ENCODE peak calls at places on chromosomes 7 and 10, in eight cellular contexts. U is BJ, V is GM06990, O is psoas muscle, K is foreskin fibroblast, P is bronchial epithelial cell, G is dorsolateral prefrontal cortex, L is AG04450. X is an unnamed sample.

GRCh38 chr10:123554656-123555055 is 111.5 kb upstream of the GPR26 start:
- DNase-seq in V (no peak), G (no peak), L (no peak), U (no peak), P (no peak), O (no peak), K (no peak), X (no peak)

GRCh38 chr7:18860226-18860625 is 257.2 kb downstream of the TWIST1 start:
- DNase-seq in V (no peak), U (no peak), O (no peak), P (no peak), K (no peak), G (no peak), L (no peak), X (no peak)

GRCh38 chr10:52703898-52704297 is 68.7 kb downstream of the MBL2 start:
- DNase-seq in V (peak), G (no peak), O (no peak), K (no peak), U (no peak), P (no peak), L (no peak), X (no peak)

GRCh38 chr7:142908921-142909870 is 23.7 kb upstream of the TRPV6 start:
- DNase-seq in P (peak), U (no peak), O (no peak), L (no peak), G (no peak), V (no peak), K (no peak), X (no peak)

GRCh38 chr10:17375936-17376584 is 78.3 kb downstream of the ST8SIA6 start:
- DNase-seq in G (no peak), U (no peak), L (no peak), V (peak), O (no peak), P (no peak), K (no peak), X (no peak)

GRCh38 chr7:29606287-29606721 is 42.7 kb downstream of the PRR15 start:
- DNase-seq in P (peak), V (no peak), G (no peak), K (peak), L (no peak), U (peak), O (no peak), X (no peak)

GRCh38 chr10:91050371-91051034 is 129.6 kb upstream of the ANKRD1 start:
- DNase-seq in O (no peak), K (no peak), P (no peak), G (no peak), V (no peak), L (no peak), U (no peak), X (no peak)

GRCh38 chr7:44042221-44042620 is 2.3 kb upstream of the DBNL start:
- DNase-seq in U (no peak), G (no peak), P (no peak), V (no peak), K (no peak), L (no peak), O (no peak), X (no peak)

GRCh38 chr7:28349637-28350036 is 62.7 kb upstream of the CREB5 start:
- DNase-seq in U (no peak), K (no peak), V (no peak), L (no peak), O (no peak), G (no peak), P (peak), X (no peak)

GRCh38 chr10:34736976-34737771 is 77.9 kb downstream of the PARD3 start:
- DNase-seq in L (no peak), V (no peak), G (no peak), K (no peak), P (no peak), O (no peak), U (no peak), X (no peak)

GRCh38 chr7:32941996-32942782 is 15.1 kb upstream of the FKBP9 start:
- DNase-seq in O (peak), V (peak), G (no peak), K (peak), U (peak), P (peak), L (no peak), X (no peak)

GRCh38 chr7:140453273-140453672 is 26.0 kb downstream of the MKRN1 start:
- DNase-seq in L (no peak), K (no peak), O (no peak), P (no peak), U (no peak), V (no peak), G (no peak), X (no peak)

GRCh38 chr7:44759246-44759645 is 10.6 kb downstream of the ZMIZ2 start:
- DNase-seq in V (no peak), P (no peak), U (no peak), O (no peak), L (no peak), K (no peak), G (no peak), X (no peak)

GRCh38 chr10:101580486-101581399 is 7.3 kb downstream of the POLL start:
- DNase-seq in O (no peak), U (no peak), V (no peak), L (no peak), G (no peak), K (no peak), P (no peak), X (no peak)

GRCh38 chr7:151136515-151136908 is 31.0 kb downstream of the GBX1 start:
- DNase-seq in O (no peak), V (no peak), U (no peak), G (no peak), P (no peak), L (no peak), K (no peak), X (no peak)

GRCh38 chr10:21172774-21173432 is 275.8 kb upstream of the NEBL start:
- DNase-seq in K (no peak), P (no peak), V (no peak), G (no peak), O (peak), L (no peak), U (no peak), X (no peak)

GRCh38 chr10:13100349-13101294 is 659 bp downstream of the OPTN start:
- DNase-seq in K (no peak), V (peak), L (no peak), O (no peak), G (no peak), U (no peak), P (peak), X (no peak)

GRCh38 chr7:45700556-45700955 is 126.4 kb downstream of the ADCY1 start:
- DNase-seq in U (no peak), K (no peak), L (no peak), G (peak), O (no peak), P (no peak), V (no peak), X (no peak)

GRCh38 chr7:150855476-150856302 is 3.4 kb downstream of the AOC1 start:
- DNase-seq in K (no peak), G (no peak), P (peak), L (no peak), U (no peak), O (no peak), V (no peak), X (no peak)

GRCh38 chr7:97075928-97076327 is 41.6 kb upstream of the SDHAF3 start:
- DNase-seq in K (no peak), G (no peak), V (no peak), L (no peak), U (no peak), O (no peak), P (peak), X (no peak)

GRCh38 chr7:66043681-66044497 is 31.7 kb upstream of the ASL start:
- DNase-seq in O (peak), U (no peak), K (no peak), P (peak), G (peak), V (peak), L (no peak), X (no peak)

GRCh38 chr10:42428534-42428933 is 209.8 kb downstream of the ZNF33B start:
- DNase-seq in G (no peak), U (no peak), O (no peak), V (no peak), L (no peak), K (peak), P (peak), X (no peak)
- TF ChIP-seq CTCF in G (peak), U (peak), O (peak), V (peak), L (peak), K (peak), P (peak), X (no peak)

GRCh38 chr7:5396542-5396941 is 27.1 kb downstream of the TNRC18 start:
- DNase-seq in G (no peak), K (no peak), L (no peak), V (peak), P (peak), O (no peak), U (no peak), X (no peak)
- TF ChIP-seq CTCF in G (peak), K (no peak), L (no peak), V (peak), P (peak), O (no peak), U (no peak), X (peak)

DNA sequence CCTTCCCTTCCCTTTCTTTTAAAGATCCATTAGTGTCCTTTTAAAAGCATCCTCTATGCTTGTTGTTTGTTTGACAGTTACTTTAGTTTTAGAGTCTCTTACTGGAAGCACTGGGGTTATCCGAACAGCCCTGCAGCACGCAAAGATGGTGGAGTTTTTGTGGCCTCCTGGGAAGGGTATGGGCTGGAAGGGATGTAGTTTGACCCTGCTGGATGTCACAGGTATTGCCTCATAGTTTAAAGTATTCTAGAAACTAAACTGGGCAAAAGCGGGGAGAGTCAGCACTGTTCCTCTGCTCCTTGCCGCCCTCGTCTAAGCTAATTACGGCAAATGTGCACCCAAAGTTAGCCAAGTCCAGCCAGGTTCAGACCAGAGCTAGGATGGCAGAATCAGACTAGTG is 35.8 kb upstream of the GNAI1 start:
- DNase-seq in G (no peak), V (no peak), P (no peak), L (no peak), K (no peak), U (no peak), O (no peak), X (no peak)
- TF ChIP-seq CTCF in G (no peak), V (no peak), P (peak), L (peak), K (no peak), U (peak), O (no peak), X (peak)

GRCh38 chr10:129332476-129332875 is 134.6 kb upstream of the MGMT start:
- DNase-seq in O (no peak), P (no peak), G (no peak), U (no peak), K (no peak), V (no peak), L (no peak), X (no peak)
- TF ChIP-seq CTCF in O (peak), P (no peak), G (peak), U (no peak), K (no peak), V (no peak), L (no peak), X (peak)

DNA sequence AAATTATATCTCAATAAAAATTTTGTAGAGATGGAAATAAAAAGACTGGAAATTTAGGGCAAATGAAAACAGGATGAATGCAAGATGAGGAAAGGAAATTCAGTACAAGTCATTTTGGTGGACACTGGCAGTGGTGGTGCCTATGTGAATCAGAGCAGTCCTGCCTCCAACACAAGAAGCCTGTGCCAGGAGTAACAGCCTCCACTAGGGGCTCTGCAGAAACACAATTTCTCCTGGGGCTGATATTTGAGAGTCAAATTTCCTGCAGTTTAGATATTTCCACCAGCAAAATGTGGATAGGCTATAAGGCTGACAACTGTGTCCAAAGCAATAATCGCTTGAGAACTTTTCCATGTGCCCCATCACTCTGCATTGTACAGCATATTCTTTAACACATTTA is 4.7 kb upstream of the PLXDC2 start:
- DNase-seq in O (no peak), V (no peak), K (peak), U (no peak), L (no peak), P (peak), G (no peak), X (peak)
- TF ChIP-seq CTCF in O (peak), V (no peak), K (peak), U (no peak), L (peak), P (peak), G (peak), X (peak)

DNA sequence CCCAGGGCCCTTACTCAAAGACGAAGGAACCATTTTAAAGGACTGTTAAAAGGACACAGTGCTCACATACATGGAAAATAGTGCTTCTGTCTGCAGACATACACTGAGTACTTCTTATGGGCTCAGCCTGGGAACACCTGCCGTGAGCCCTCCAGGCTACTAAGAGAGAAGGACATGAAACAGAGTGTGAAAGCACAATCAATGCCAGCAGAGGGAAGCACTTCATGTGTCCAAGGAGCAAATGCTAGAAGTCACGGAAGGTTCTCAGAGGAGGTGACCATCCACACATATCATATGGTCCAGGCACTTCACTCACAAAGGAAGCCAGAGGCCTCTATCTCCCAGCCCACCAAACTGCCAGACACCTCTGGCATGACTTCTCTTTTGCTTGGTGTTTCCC is 15.5 kb downstream of the ELMO1 start:
- DNase-seq in P (no peak), G (no peak), L (no peak), O (no peak), U (no peak), K (no peak), V (no peak), X (no peak)
- TF ChIP-seq CTCF in P (no peak), G (no peak), L (no peak), O (no peak), U (no peak), K (no peak), V (no peak), X (no peak)

GRCh38 chr7:55593172-55593514 is 20.8 kb upstream of the VOPP1 start:
- DNase-seq in K (no peak), G (no peak), V (no peak), U (no peak), O (no peak), L (no peak), P (no peak), X (no peak)

GRCh38 chr7:55594870-55595269 is 22.6 kb upstream of the VOPP1 start:
- DNase-seq in G (no peak), K (no peak), V (no peak), L (no peak), U (no peak), O (no peak), P (no peak), X (no peak)

GRCh38 chr7:55594414-55594813 is 22.1 kb upstream of the VOPP1 start:
- DNase-seq in G (no peak), K (no peak), U (no peak), L (no peak), O (no peak), V (no peak), P (no peak), X (no peak)

GRCh38 chr7:55593515-55594318 is 21.4 kb upstream of the VOPP1 start:
- DNase-seq in G (no peak), L (no peak), K (peak), O (peak), U (no peak), P (peak), V (no peak), X (no peak)

GRCh38 chr7:55595511-55595910 is 23.2 kb upstream of the VOPP1 start:
- DNase-seq in K (no peak), U (no peak), V (no peak), P (no peak), G (no peak), O (no peak), L (no peak), X (no peak)
- TF ChIP-seq CTCF in K (no peak), U (no peak), V (no peak), P (no peak), G (no peak), O (no peak), L (no peak), X (no peak)

GRCh38 chr7:74656911-74657691 is 417 bp upstream of the GTF2I start:
- DNase-seq in G (peak), K (peak), L (peak), O (peak), U (peak), V (peak), P (peak), X (peak)
- TF ChIP-seq CTCF in G (peak), K (peak), L (peak), O (peak), U (peak), V (peak), P (peak), X (no peak)

DNA sequence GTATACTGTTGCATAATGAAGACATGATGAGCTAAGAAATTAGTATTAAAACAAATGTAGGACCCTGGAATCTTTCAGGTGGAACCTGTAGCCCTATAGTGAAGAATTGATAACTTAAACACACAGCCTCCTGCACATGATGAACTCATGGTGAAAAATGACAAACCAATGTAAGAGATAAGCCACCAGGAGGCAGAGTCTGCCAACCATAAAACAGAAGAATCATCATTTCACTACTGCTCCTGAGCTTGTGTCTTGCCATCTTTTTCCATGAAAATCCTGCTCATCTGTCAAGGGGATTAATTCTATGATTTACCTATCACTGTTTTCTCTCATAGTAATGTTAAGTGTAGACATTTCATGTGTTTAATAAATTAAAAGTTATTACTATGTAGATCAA is 363.9 kb downstream of the MALRD1 start:
- DNase-seq in K (no peak), P (peak), O (no peak), L (peak), U (no peak), G (no peak), V (no peak), X (peak)
- TF ChIP-seq CTCF in K (no peak), P (peak), O (peak), L (peak), U (peak), G (peak), V (no peak), X (peak)

DNA sequence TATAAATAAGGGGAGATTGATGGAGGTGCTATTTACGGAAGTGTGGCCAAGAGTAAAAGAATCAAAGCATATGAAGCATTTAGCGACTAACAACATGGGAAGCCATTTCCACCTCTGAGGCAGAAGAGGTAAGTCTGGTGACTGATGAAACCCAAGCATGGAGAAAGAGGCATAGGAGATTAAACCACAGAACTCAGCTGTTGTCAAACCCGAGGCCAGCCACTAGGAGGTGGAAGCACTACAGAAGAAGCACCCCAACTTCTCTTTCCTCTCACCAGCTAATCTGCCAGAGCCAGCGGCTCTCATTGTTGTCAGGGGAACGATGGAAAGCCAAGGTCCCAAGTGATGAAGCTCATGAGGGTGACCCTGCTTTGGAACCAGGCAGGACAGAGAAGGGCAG is 19.6 kb upstream of the CNTNAP2 start:
- DNase-seq in G (no peak), V (no peak), P (no peak), K (no peak), O (no peak), L (no peak), U (no peak), X (no peak)
- TF ChIP-seq CTCF in G (no peak), V (no peak), P (no peak), K (no peak), O (no peak), L (no peak), U (no peak), X (no peak)

X was measured in astrocyte of the cerebellum.